ENCODE peak calls at places on chromosomes 2 and 18, in six cellular contexts. One of them, this sample, is unnamed. For H3K36me3, the result is how much of the 10 kb centered on the place peaks cover.

GRCh38 chr18:8424481-8424880 is 184.8 kb upstream of the RAB12 start:
- DNase-seq in neuronal stem cell: no peak
- DNase-seq in H1: no peak
- DNase-seq in mesendoderm: peak
- DNase-seq in mesenchymal stem cell: no peak
- DNase-seq in IMR-90: no peak
- DNase-seq in this sample: no peak

GRCh38 chr18:21439453-21439852 is 161.1 kb downstream of the ESCO1 start:
- DNase-seq in neuronal stem cell: no peak
- DNase-seq in H1: no peak
- DNase-seq in mesenchymal stem cell: peak
- DNase-seq in mesendoderm: no peak
- DNase-seq in IMR-90: peak
- DNase-seq in this sample: peak

GRCh38 chr2:167826906-167827305 is 420.5 kb downstream of the STK39 start:
- DNase-seq in mesenchymal stem cell: no peak
- DNase-seq in neuronal stem cell: no peak
- DNase-seq in mesendoderm: no peak
- DNase-seq in H1: no peak
- DNase-seq in IMR-90: no peak
- DNase-seq in this sample: no peak

GRCh38 chr2:215511454-215512346 is 75.8 kb upstream of the FN1 start:
- DNase-seq in neuronal stem cell: no peak
- DNase-seq in IMR-90: no peak
- DNase-seq in H1: no peak
- DNase-seq in mesendoderm: no peak
- DNase-seq in mesenchymal stem cell: no peak
- DNase-seq in this sample: no peak

GRCh38 chr2:42809876-42810125 is 17.4 kb upstream of the HAAO start:
- DNase-seq in mesenchymal stem cell: peak
- DNase-seq in H1: peak
- DNase-seq in IMR-90: peak
- DNase-seq in mesendoderm: peak
- DNase-seq in neuronal stem cell: no peak
- DNase-seq in this sample: peak

GRCh38 chr2:24552836-24553235 is 61.8 kb downstream of the NCOA1 start:
- DNase-seq in H1: no peak
- DNase-seq in mesendoderm: no peak
- DNase-seq in mesenchymal stem cell: no peak
- DNase-seq in IMR-90: no peak
- DNase-seq in neuronal stem cell: no peak
- DNase-seq in this sample: no peak

GRCh38 chr2:148642891-148643416 is 1.6 kb upstream of the EPC2 start:
- DNase-seq in IMR-90: no peak
- DNase-seq in mesendoderm: no peak
- DNase-seq in mesenchymal stem cell: peak
- DNase-seq in H1: no peak
- DNase-seq in neuronal stem cell: no peak
- DNase-seq in this sample: no peak

GRCh38 chr18:906416-907170 is 1.9 kb downstream of the ADCYAP1 start:
- DNase-seq in H1: peak
- DNase-seq in mesendoderm: peak
- DNase-seq in IMR-90: no peak
- DNase-seq in neuronal stem cell: no peak
- DNase-seq in mesenchymal stem cell: no peak
- DNase-seq in this sample: no peak

GRCh38 chr18:63148449-63149199 is 170.9 kb downstream of the BCL2 start:
- DNase-seq in H1: no peak
- DNase-seq in mesendoderm: no peak
- DNase-seq in neuronal stem cell: no peak
- DNase-seq in IMR-90: peak
- DNase-seq in mesenchymal stem cell: peak
- DNase-seq in this sample: no peak

GRCh38 chr2:163800889-163801498 is 65.2 kb upstream of the FIGN start:
- DNase-seq in H1: no peak
- DNase-seq in neuronal stem cell: no peak
- DNase-seq in mesendoderm: peak
- DNase-seq in IMR-90: peak
- DNase-seq in mesenchymal stem cell: peak
- DNase-seq in this sample: peak

GRCh38 chr2:190984595-190984994 is 29.4 kb downstream of the STAT1 start:
- DNase-seq in neuronal stem cell: no peak
- DNase-seq in IMR-90: peak
- DNase-seq in mesendoderm: no peak
- DNase-seq in mesenchymal stem cell: no peak
- DNase-seq in H1: no peak
- DNase-seq in this sample: no peak

GRCh38 chr18:8279348-8279747 is 329.9 kb upstream of the RAB12 start:
- DNase-seq in neuronal stem cell: no peak
- DNase-seq in mesenchymal stem cell: no peak
- DNase-seq in H1: no peak
- DNase-seq in mesendoderm: peak
- DNase-seq in IMR-90: no peak
- DNase-seq in this sample: no peak

GRCh38 chr18:43627833-43628370 is 350.6 kb upstream of the SYT4 start:
- DNase-seq in H1: no peak
- DNase-seq in IMR-90: no peak
- DNase-seq in neuronal stem cell: no peak
- DNase-seq in mesendoderm: peak
- DNase-seq in mesenchymal stem cell: no peak
- DNase-seq in this sample: no peak

GRCh38 chr2:232137346-232137745 is 175.8 kb downstream of the DIS3L2 start:
- DNase-seq in H1: no peak
- DNase-seq in neuronal stem cell: no peak
- DNase-seq in IMR-90: peak
- DNase-seq in mesenchymal stem cell: peak
- DNase-seq in mesendoderm: no peak
- DNase-seq in this sample: no peak

GRCh38 chr2:34570266-34570872 is 971.3 kb upstream of the FAM98A start:
- DNase-seq in H1: no peak
- DNase-seq in mesendoderm: peak
- DNase-seq in mesenchymal stem cell: no peak
- DNase-seq in neuronal stem cell: peak
- DNase-seq in IMR-90: no peak
- DNase-seq in this sample: peak

GRCh38 chr2:61210332-61210981 is 48.5 kb downstream of the C2orf74 start:
- DNase-seq in IMR-90: peak
- DNase-seq in H1: no peak
- DNase-seq in mesenchymal stem cell: peak
- DNase-seq in neuronal stem cell: no peak
- DNase-seq in mesendoderm: no peak
- DNase-seq in this sample: peak

GRCh38 chr2:26564121-26564520 is 77.0 kb downstream of the CIB4 start:
- DNase-seq in H1: no peak
- DNase-seq in neuronal stem cell: no peak
- DNase-seq in mesendoderm: no peak
- DNase-seq in IMR-90: no peak
- DNase-seq in mesenchymal stem cell: no peak
- DNase-seq in this sample: no peak

GRCh38 chr2:239033801-239034560 is 186.1 kb downstream of the TWIST2 start:
- DNase-seq in neuronal stem cell: no peak
- DNase-seq in mesendoderm: no peak
- DNase-seq in mesenchymal stem cell: no peak
- DNase-seq in IMR-90: no peak
- DNase-seq in H1: no peak
- DNase-seq in this sample: no peak

GRCh38 chr2:39523308-39524044 is 86.4 kb upstream of the MAP4K3 start:
- DNase-seq in mesendoderm: peak
- DNase-seq in neuronal stem cell: no peak
- DNase-seq in H1: no peak
- DNase-seq in mesenchymal stem cell: peak
- DNase-seq in IMR-90: peak
- DNase-seq in this sample: no peak

GRCh38 chr2:203330434-203330833 is 2.2 kb downstream of the ABI2 start:
- DNase-seq in mesendoderm: peak
- DNase-seq in neuronal stem cell: no peak
- DNase-seq in H1: no peak
- DNase-seq in mesenchymal stem cell: peak
- DNase-seq in IMR-90: peak
- DNase-seq in this sample: peak

GRCh38 chr2:203327918-203328734 is at the start of gene ABI2:
- DNase-seq in mesenchymal stem cell: peak
- DNase-seq in H1: peak
- DNase-seq in IMR-90: peak
- DNase-seq in neuronal stem cell: peak
- DNase-seq in mesendoderm: peak
- DNase-seq in this sample: peak

GRCh38 chr2:203326355-203326754 is 1.8 kb upstream of the ABI2 start:
- DNase-seq in H1: no peak
- DNase-seq in neuronal stem cell: no peak
- DNase-seq in mesendoderm: no peak
- DNase-seq in mesenchymal stem cell: no peak
- DNase-seq in IMR-90: no peak
- DNase-seq in this sample: no peak

GRCh38 chr2:203328735-203329549 is 748 bp downstream of the ABI2 start:
- DNase-seq in H1: no peak
- DNase-seq in neuronal stem cell: peak
- DNase-seq in IMR-90: peak
- DNase-seq in mesenchymal stem cell: peak
- DNase-seq in mesendoderm: peak
- DNase-seq in this sample: peak

DNA sequence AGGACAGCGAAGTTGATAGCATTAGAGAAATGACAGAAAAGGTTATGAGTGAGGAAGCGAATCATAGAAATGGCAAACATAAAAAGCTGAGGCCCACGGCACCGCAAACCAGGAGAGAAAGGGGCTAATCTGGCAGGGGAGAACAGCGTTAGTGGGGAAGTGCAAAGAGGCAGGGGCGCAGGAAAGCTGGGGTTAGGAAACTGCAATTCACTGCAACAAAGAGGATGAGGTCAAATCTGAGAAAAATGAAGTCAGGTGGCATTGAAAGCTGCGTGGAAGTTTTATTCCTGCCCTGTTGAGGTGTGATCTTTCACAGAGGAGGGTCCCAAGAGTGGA is 644 bp upstream of the ABI2 start:
- DNase-seq in IMR-90: no peak
- DNase-seq in mesendoderm: no peak
- DNase-seq in mesenchymal stem cell: no peak
- DNase-seq in neuronal stem cell: no peak
- DNase-seq in H1: no peak
- DNase-seq in this sample: no peak
- H2BK120ac ChIP-seq in IMR-90: peak
- H2BK120ac ChIP-seq in mesendoderm: peak
- H2BK120ac ChIP-seq in mesenchymal stem cell: no peak
- H2BK120ac ChIP-seq in neuronal stem cell: no peak
- H2BK120ac ChIP-seq in H1: peak
- H2BK120ac ChIP-seq in this sample: peak

DNA sequence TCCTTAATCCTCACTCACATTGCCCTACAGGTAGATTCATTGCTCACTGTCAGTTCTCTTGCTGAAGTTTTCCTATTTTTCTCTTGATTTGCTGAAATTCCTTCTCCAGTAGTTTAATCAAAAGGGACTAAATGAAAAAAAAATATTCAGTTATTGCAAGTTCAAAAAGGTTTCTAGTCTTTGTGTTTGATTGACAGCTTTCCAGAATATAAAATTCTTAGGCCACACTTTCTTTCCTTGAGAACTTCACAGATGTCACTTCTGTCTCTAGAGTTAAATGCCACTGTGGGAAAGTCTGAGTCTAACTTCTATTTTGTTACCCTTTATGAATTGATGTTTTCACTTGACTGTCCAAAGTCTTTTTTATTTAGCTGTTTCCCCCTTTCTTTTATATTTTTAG is 25.7 kb downstream of the RRM2 start:
- DNase-seq in neuronal stem cell: no peak
- DNase-seq in H1: no peak
- DNase-seq in mesendoderm: no peak
- DNase-seq in mesenchymal stem cell: no peak
- DNase-seq in IMR-90: no peak
- DNase-seq in this sample: no peak
- H3K36me3 ChIP-seq in neuronal stem cell: half or more
- H3K36me3 ChIP-seq in H1: under half
- H3K36me3 ChIP-seq in mesendoderm: under half
- H3K36me3 ChIP-seq in mesenchymal stem cell: under half
- H3K36me3 ChIP-seq in IMR-90: under half
- H3K36me3 ChIP-seq in this sample: under half

DNA sequence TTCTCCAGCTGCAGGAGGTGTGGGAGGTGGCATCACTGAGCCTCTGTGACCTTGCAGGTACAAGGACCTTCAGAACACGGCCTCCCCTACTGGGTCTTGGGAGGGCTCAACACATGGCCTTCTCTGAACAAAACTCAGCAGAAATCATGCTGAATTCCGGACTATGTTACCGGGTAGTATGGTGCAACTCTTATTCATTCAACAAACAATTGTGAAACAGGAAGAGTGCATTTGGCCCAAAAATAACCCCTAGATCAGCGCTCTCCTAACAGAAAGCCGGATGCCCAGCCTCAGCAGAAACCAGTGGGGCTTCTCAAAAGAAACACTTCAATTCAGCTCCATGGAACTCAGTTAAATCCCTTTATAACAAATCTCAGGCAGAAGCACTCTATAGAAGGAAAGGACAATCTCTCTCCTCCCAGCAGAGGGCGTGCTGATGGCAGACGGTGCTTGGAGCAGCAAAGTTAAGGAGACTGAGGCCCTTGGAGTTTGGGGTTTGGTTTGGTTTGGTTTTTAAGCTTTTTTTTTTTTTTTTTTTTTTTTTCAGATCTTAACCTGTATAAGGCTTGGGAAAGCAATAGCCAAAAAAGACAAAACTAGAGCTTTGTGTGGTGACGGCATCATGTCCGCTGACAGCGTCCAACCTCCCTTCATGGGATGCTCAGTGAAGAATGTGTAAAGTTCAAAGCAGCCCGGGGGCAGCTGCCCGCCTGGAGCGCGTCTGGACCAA is 104.2 kb upstream of the SALL3 start:
- DNase-seq in mesenchymal stem cell: no peak
- DNase-seq in IMR-90: no peak
- DNase-seq in mesendoderm: peak
- DNase-seq in H1: peak
- DNase-seq in neuronal stem cell: peak
- DNase-seq in this sample: peak
- H3K23ac ChIP-seq in mesenchymal stem cell: no peak
- H3K23ac ChIP-seq in IMR-90: no peak
- H3K23ac ChIP-seq in mesendoderm: no peak
- H3K23ac ChIP-seq in H1: no peak
- H3K23ac ChIP-seq in neuronal stem cell: no peak
- H3K23ac ChIP-seq in this sample: no peak

GRCh38 chr2:180979935-180980184 is 545 bp upstream of the UBE2E3 start:
- DNase-seq in H1: no peak
- DNase-seq in IMR-90: peak
- DNase-seq in neuronal stem cell: no peak
- DNase-seq in mesenchymal stem cell: no peak
- DNase-seq in mesendoderm: no peak
- DNase-seq in this sample: no peak

GRCh38 chr2:180983468-180984388 is 3.3 kb downstream of the UBE2E3 start:
- DNase-seq in IMR-90: peak
- DNase-seq in H1: no peak
- DNase-seq in mesendoderm: peak
- DNase-seq in mesenchymal stem cell: peak
- DNase-seq in neuronal stem cell: peak
- DNase-seq in this sample: no peak

GRCh38 chr2:180979086-180979934 is 1.1 kb upstream of the UBE2E3 start:
- DNase-seq in mesenchymal stem cell: peak
- DNase-seq in IMR-90: peak
- DNase-seq in H1: no peak
- DNase-seq in neuronal stem cell: peak
- DNase-seq in mesendoderm: peak
- DNase-seq in this sample: peak

GRCh38 chr2:180980943-180981898 is 816 bp downstream of the UBE2E3 start:
- DNase-seq in mesenchymal stem cell: peak
- DNase-seq in neuronal stem cell: peak
- DNase-seq in mesendoderm: no peak
- DNase-seq in IMR-90: peak
- DNase-seq in H1: no peak
- DNase-seq in this sample: peak

GRCh38 chr2:180980185-180980942 is at the start of gene UBE2E3:
- DNase-seq in H1: peak
- DNase-seq in IMR-90: peak
- DNase-seq in mesendoderm: peak
- DNase-seq in mesenchymal stem cell: peak
- DNase-seq in neuronal stem cell: peak
- DNase-seq in this sample: peak
- H2BK120ac ChIP-seq in H1: no peak
- H2BK120ac ChIP-seq in IMR-90: peak
- H2BK120ac ChIP-seq in mesendoderm: peak
- H2BK120ac ChIP-seq in mesenchymal stem cell: peak
- H2BK120ac ChIP-seq in neuronal stem cell: peak
- H2BK120ac ChIP-seq in this sample: peak

This sample was measured in trophoblast cell.